ENCODE peak calls at places on chromosomes 6 and 20, in four cellular contexts. One of them, this sample, is unnamed.
A peak's percentile ranks its signal among the peaks of the same experiment; 100 is the strongest.

GRCh38 chr6:168934856-168935627 is 318.6 kb downstream of the THBS2 start:
- DNase-seq in cardiac muscle cell: no peak
- DNase-seq in ascending aorta: no peak
- DNase-seq in body of pancreas: no peak
- DNase-seq in this sample: no peak

GRCh38 chr6:73134588-73134987 is 90.7 kb downstream of the KHDC1L start:
- DNase-seq in cardiac muscle cell: no peak
- DNase-seq in ascending aorta: no peak
- DNase-seq in body of pancreas: peak; percentile 39
- DNase-seq in this sample: no peak

GRCh38 chr6:19159087-19159486 is 678.1 kb upstream of the ID4 start:
- DNase-seq in ascending aorta: no peak
- DNase-seq in cardiac muscle cell: no peak
- DNase-seq in body of pancreas: no peak
- DNase-seq in this sample: no peak

GRCh38 chr20:40497781-40498691 is 191.0 kb downstream of the MAFB start:
- DNase-seq in cardiac muscle cell: no peak
- DNase-seq in body of pancreas: no peak
- DNase-seq in ascending aorta: peak; percentile 43
- DNase-seq in this sample: peak; percentile 83

GRCh38 chr6:105482227-105482839 is 79.5 kb upstream of the PREP start:
- DNase-seq in cardiac muscle cell: peak; percentile 90
- DNase-seq in ascending aorta: no peak
- DNase-seq in body of pancreas: no peak
- DNase-seq in this sample: peak; percentile 63

GRCh38 chr6:99307295-99307907 is 42.1 kb downstream of the FAXC start:
- DNase-seq in ascending aorta: no peak
- DNase-seq in cardiac muscle cell: no peak
- DNase-seq in body of pancreas: no peak
- DNase-seq in this sample: no peak

GRCh38 chr6:106421491-106421890 is 61.0 kb downstream of the CRYBG1 start:
- DNase-seq in cardiac muscle cell: no peak
- DNase-seq in ascending aorta: no peak
- DNase-seq in body of pancreas: no peak
- DNase-seq in this sample: no peak

GRCh38 chr6:63963756-63964315 is 328.2 kb downstream of the PHF3 start:
- DNase-seq in cardiac muscle cell: no peak
- DNase-seq in body of pancreas: no peak
- DNase-seq in ascending aorta: no peak
- DNase-seq in this sample: no peak

GRCh38 chr6:90436403-90436802 is 139.8 kb upstream of the BACH2 start:
- DNase-seq in body of pancreas: no peak
- DNase-seq in ascending aorta: no peak
- DNase-seq in cardiac muscle cell: no peak
- DNase-seq in this sample: no peak

GRCh38 chr6:44725070-44725469 is 337.6 kb downstream of the CDC5L start:
- DNase-seq in body of pancreas: no peak
- DNase-seq in cardiac muscle cell: no peak
- DNase-seq in ascending aorta: no peak
- DNase-seq in this sample: no peak

GRCh38 chr6:24936641-24937317 is 1.0 kb upstream of the RIPOR2 start:
- DNase-seq in cardiac muscle cell: no peak
- DNase-seq in ascending aorta: no peak
- DNase-seq in body of pancreas: no peak
- DNase-seq in this sample: no peak

GRCh38 chr6:37381579-37381978 is 27.8 kb downstream of the RNF8 start:
- DNase-seq in body of pancreas: peak; percentile 38
- DNase-seq in ascending aorta: no peak
- DNase-seq in cardiac muscle cell: peak; percentile 93
- DNase-seq in this sample: no peak

GRCh38 chr6:15907914-15908518 is 220.9 kb upstream of the MYLIP start:
- DNase-seq in ascending aorta: no peak
- DNase-seq in cardiac muscle cell: no peak
- DNase-seq in body of pancreas: peak; percentile 18
- DNase-seq in this sample: no peak
- H3K4me3 ChIP-seq in ascending aorta: no peak overlapping the region
- H3K4me3 ChIP-seq in cardiac muscle cell: no peak overlapping the region
- H3K4me3 ChIP-seq in body of pancreas: no peak overlapping the region
- H3K4me3 ChIP-seq in this sample: no peak overlapping the region

DNA sequence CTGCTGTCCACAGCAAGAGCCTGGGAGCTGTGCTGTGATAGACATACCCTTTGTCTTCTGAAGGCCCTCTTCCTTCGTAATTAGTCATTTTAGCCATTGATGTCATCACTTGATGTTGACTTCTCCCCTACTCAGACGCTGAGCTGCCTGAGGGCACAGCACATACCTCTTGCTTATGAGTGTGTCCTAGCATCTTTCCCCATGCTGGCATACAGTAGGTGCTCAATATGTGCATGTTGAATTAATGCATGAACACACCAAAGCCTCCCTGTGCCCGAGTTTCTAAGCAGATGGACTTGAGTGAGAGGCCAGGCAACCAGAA is 35.8 kb upstream of the FAM83D start:
- DNase-seq in body of pancreas: no peak
- DNase-seq in ascending aorta: no peak
- DNase-seq in cardiac muscle cell: no peak
- DNase-seq in this sample: no peak
- H3K27ac ChIP-seq in body of pancreas: no peak overlapping the region
- H3K27ac ChIP-seq in ascending aorta: no peak overlapping the region
- H3K27ac ChIP-seq in cardiac muscle cell: no peak overlapping the region
- H3K27ac ChIP-seq in this sample: no peak overlapping the region

GRCh38 chr6:98041921-98042320 is 758.9 kb upstream of the MMS22L start:
- DNase-seq in cardiac muscle cell: no peak
- DNase-seq in ascending aorta: no peak
- DNase-seq in body of pancreas: no peak
- DNase-seq in this sample: no peak

GRCh38 chr6:98037571-98037970 is 754.6 kb upstream of the MMS22L start:
- DNase-seq in ascending aorta: no peak
- DNase-seq in cardiac muscle cell: no peak
- DNase-seq in body of pancreas: no peak
- DNase-seq in this sample: no peak

GRCh38 chr6:98041072-98041471 is 758.1 kb upstream of the MMS22L start:
- DNase-seq in body of pancreas: no peak
- DNase-seq in cardiac muscle cell: no peak
- DNase-seq in ascending aorta: no peak
- DNase-seq in this sample: no peak

GRCh38 chr6:98039443-98039842 is 756.4 kb upstream of the MMS22L start:
- DNase-seq in cardiac muscle cell: no peak
- DNase-seq in body of pancreas: no peak
- DNase-seq in ascending aorta: no peak
- DNase-seq in this sample: no peak

DNA sequence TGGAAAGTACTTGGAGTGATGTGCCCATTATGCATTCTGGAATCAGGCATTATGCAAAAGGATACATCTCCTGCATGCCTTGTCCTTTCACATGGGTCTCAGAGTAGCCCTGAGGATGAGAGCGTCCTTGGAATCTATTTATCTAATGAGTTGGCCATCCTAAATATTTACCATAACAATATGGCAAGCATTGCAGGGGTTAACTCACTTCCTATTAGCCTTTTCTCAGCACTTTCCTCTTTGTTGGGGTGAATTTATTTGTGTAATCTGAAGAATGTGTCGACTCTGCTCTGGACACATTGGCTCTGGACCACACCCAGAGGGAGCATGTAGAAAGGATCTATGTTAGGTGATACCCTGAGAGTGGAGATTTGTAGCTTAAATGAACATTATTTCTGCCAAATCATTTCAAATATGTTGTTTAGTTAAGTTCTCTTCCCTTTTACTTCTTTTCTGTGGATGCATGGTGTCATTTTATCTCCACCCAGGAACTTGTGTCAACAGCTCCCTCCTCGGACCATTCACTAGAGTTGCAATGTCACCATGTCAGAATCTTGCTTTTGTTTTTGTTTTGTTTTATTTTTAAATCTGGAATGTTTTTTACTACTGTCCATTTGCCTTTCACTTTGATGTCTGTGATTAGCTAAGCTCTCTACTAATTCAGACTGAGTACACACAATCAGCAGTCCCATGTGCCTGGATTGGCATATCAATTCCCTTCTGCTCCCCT is 757.0 kb upstream of the MMS22L start:
- DNase-seq in body of pancreas: no peak
- DNase-seq in ascending aorta: no peak
- DNase-seq in cardiac muscle cell: peak; percentile 32
- DNase-seq in this sample: no peak
- TF ChIP-seq CTCF in body of pancreas: no peak
- TF ChIP-seq CTCF in ascending aorta: no peak
- TF ChIP-seq CTCF in cardiac muscle cell: no peak
- TF ChIP-seq CTCF in this sample: no peak

GRCh38 chr6:138972226-138972665 is 15.8 kb downstream of the REPS1 start:
- DNase-seq in cardiac muscle cell: no peak
- DNase-seq in ascending aorta: no peak
- DNase-seq in body of pancreas: no peak
- DNase-seq in this sample: no peak

GRCh38 chr6:138975815-138976214 is 12.2 kb downstream of the REPS1 start:
- DNase-seq in cardiac muscle cell: no peak
- DNase-seq in ascending aorta: no peak
- DNase-seq in body of pancreas: no peak
- DNase-seq in this sample: no peak

GRCh38 chr6:138970856-138971425 is 17.1 kb downstream of the REPS1 start:
- DNase-seq in cardiac muscle cell: no peak
- DNase-seq in ascending aorta: no peak
- DNase-seq in body of pancreas: no peak
- DNase-seq in this sample: no peak

GRCh38 chr6:138971601-138972000 is 16.5 kb downstream of the REPS1 start:
- DNase-seq in cardiac muscle cell: no peak
- DNase-seq in body of pancreas: no peak
- DNase-seq in ascending aorta: no peak
- DNase-seq in this sample: no peak

DNA sequence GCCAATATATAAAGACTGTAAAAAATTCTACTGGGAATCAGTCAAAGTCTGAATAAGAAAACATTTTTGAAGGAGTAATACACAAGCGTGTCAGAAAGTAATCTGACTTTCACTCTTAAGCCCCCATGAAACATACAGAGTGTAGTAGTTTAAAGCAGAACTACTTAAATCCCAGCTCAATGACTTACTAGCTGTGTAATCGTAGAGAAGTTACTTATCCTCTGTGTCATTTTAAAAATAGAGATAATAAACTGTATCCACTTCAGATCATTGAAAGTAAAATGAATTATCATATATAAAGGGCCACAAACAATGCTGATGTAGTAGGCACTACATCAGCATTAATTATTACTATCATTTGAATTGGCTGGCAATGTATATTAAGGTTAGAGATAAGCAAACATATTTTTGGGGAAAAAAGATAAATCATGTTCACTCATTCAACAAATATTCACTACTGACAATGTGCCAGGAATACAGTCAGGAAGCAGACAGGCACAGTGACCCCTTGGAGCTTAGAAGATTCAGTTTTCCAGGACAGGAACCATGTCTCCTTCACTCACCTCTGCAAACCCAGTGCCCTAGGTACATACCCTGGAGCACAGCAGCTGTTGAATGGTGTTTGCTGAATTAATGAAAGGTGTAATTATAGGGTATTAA is 14.4 kb downstream of the REPS1 start:
- DNase-seq in ascending aorta: no peak
- DNase-seq in body of pancreas: no peak
- DNase-seq in cardiac muscle cell: no peak
- DNase-seq in this sample: no peak
- H3K4me3 ChIP-seq in ascending aorta: no peak overlapping the region
- H3K4me3 ChIP-seq in body of pancreas: no peak overlapping the region
- H3K4me3 ChIP-seq in cardiac muscle cell: no peak overlapping the region
- H3K4me3 ChIP-seq in this sample: no peak overlapping the region

DNA sequence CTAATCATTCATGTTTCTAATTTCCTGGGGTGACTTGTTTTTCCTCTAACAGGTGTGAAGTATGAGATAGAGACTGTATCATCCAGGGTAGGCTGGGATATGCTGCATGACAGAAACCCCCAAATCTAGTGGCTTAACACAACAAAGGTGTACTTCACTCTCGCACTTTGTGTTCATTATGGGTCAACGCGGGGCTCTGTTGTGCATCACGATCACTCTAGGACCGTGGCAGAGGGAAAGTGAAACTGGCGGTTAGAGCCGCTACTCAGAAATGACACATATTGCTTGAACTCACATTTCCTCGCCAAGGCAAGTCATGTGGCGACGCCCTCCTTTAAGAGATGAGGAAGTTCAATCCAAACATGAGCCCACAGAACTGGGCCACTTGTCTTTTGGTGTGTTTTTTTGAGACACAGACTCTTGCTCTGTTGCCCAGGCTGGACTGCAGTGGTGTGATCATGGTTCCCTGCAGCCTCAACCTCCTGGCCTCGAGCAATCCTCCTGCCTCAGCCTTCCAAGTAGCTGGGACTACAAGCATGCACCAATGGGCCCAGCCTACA is 41.3 kb downstream of the PCNA start:
- DNase-seq in ascending aorta: peak; percentile 45
- DNase-seq in body of pancreas: no peak
- DNase-seq in cardiac muscle cell: no peak
- DNase-seq in this sample: peak; percentile 72
- H3K27ac ChIP-seq in ascending aorta: peak overlapping the region; percentile 54
- H3K27ac ChIP-seq in body of pancreas: peak overlapping the region; percentile 54
- H3K27ac ChIP-seq in cardiac muscle cell: no peak overlapping the region
- H3K27ac ChIP-seq in this sample: peak overlapping the region; percentile 64

GRCh38 chr6:130780137-130780536 is 47.1 kb upstream of the SMLR1 start:
- DNase-seq in cardiac muscle cell: no peak
- DNase-seq in body of pancreas: no peak
- DNase-seq in ascending aorta: no peak
- DNase-seq in this sample: no peak
- TF ChIP-seq CTCF in cardiac muscle cell: no peak
- TF ChIP-seq CTCF in body of pancreas: no peak
- TF ChIP-seq CTCF in ascending aorta: no peak
- TF ChIP-seq CTCF in this sample: no peak

GRCh38 chr6:167448378-167448777 is 123.5 kb downstream of the TTLL2 start:
- DNase-seq in ascending aorta: no peak
- DNase-seq in cardiac muscle cell: no peak
- DNase-seq in body of pancreas: no peak
- DNase-seq in this sample: no peak

GRCh38 chr6:167453082-167453446 is 128.2 kb downstream of the TTLL2 start:
- DNase-seq in cardiac muscle cell: no peak
- DNase-seq in ascending aorta: no peak
- DNase-seq in body of pancreas: no peak
- DNase-seq in this sample: no peak

GRCh38 chr6:167449099-167449861 is 124.4 kb downstream of the TTLL2 start:
- DNase-seq in body of pancreas: no peak
- DNase-seq in ascending aorta: no peak
- DNase-seq in cardiac muscle cell: no peak
- DNase-seq in this sample: no peak

GRCh38 chr6:167452338-167453081 is 127.6 kb downstream of the TTLL2 start:
- DNase-seq in body of pancreas: no peak
- DNase-seq in cardiac muscle cell: no peak
- DNase-seq in ascending aorta: no peak
- DNase-seq in this sample: peak; percentile 16

GRCh38 chr6:167450631-167451030 is 125.7 kb downstream of the TTLL2 start:
- DNase-seq in body of pancreas: no peak
- DNase-seq in cardiac muscle cell: no peak
- DNase-seq in ascending aorta: no peak
- DNase-seq in this sample: no peak
- H3K4me3 ChIP-seq in body of pancreas: no peak overlapping the region
- H3K4me3 ChIP-seq in cardiac muscle cell: no peak overlapping the region
- H3K4me3 ChIP-seq in ascending aorta: no peak overlapping the region
- H3K4me3 ChIP-seq in this sample: no peak overlapping the region

GRCh38 chr6:9236443-9236842 is 801.1 kb upstream of the SLC35B3 start:
- DNase-seq in cardiac muscle cell: no peak
- DNase-seq in body of pancreas: no peak
- DNase-seq in ascending aorta: no peak
- DNase-seq in this sample: no peak
- H3K27ac ChIP-seq in cardiac muscle cell: no peak overlapping the region
- H3K27ac ChIP-seq in body of pancreas: no peak overlapping the region
- H3K27ac ChIP-seq in ascending aorta: no peak overlapping the region
- H3K27ac ChIP-seq in this sample: no peak overlapping the region

This sample was measured in suprapubic skin.